ENCODE peak calls at places on chromosome 13, in seven cellular contexts. Y is mesendoderm, Q is mesenchymal stem cell, K is H9, U is neuronal stem cell, F is H1, C is IMR-90. H is an unnamed sample.

GRCh38 chr13:27476943-27477681 is 26.7 kb upstream of the MTIF3 start:
- DNase-seq in Y (no peak), Q (peak), C (peak), F (no peak), K (no peak), U (no peak), H (no peak)

GRCh38 chr13:44146162-44146561 is 227.5 kb upstream of the SERP2 start:
- DNase-seq in U (no peak), Q (no peak), K (no peak), C (no peak), F (no peak), Y (no peak), H (no peak)

GRCh38 chr13:45361596-45362206 is 20.7 kb upstream of the TPT1 start:
- DNase-seq in F (no peak), C (peak), K (peak), Y (peak), U (no peak), Q (no peak), H (peak)

GRCh38 chr13:66803759-66804456 is 426.2 kb downstream of the PCDH9 start:
- DNase-seq in Y (no peak), U (no peak), F (no peak), Q (peak), C (peak), K (no peak), H (no peak)

GRCh38 chr13:63463782-63464610 is 2048.3 kb upstream of the PCDH20 start:
- DNase-seq in C (no peak), F (no peak), Y (no peak), K (no peak), Q (no peak), U (no peak), H (no peak)

GRCh38 chr13:73765651-73766384 is 368.4 kb downstream of the KLF12 start:
- DNase-seq in U (peak), F (peak), Q (peak), K (peak), C (peak), Y (peak), H (no peak)

GRCh38 chr13:80336335-80336734 is 4.6 kb downstream of the SPRY2 start:
- DNase-seq in U (no peak), F (no peak), Q (peak), Y (no peak), K (no peak), C (peak), H (no peak)

GRCh38 chr13:113777311-113778260 is 18.6 kb downstream of the TMEM255B start:
- DNase-seq in Q (peak), U (peak), K (peak), C (peak), Y (peak), F (peak), H (no peak)

GRCh38 chr13:112103260-112103843 is 36.4 kb downstream of the SOX1 start:
- DNase-seq in F (peak), Y (no peak), U (peak), Q (no peak), C (no peak), K (no peak), H (no peak)

GRCh38 chr13:23921451-23921888 is 24.2 kb upstream of the C1QTNF9B start:
- DNase-seq in Q (peak), F (no peak), Y (peak), U (peak), C (peak), K (peak), H (peak)

GRCh38 chr13:33628662-33629061 is 189.3 kb upstream of the RFC3 start:
- DNase-seq in Y (no peak), K (no peak), U (no peak), Q (no peak), F (no peak), C (no peak), H (no peak)

GRCh38 chr13:81106348-81106747 is 765.4 kb upstream of the SPRY2 start:
- DNase-seq in K (no peak), U (no peak), C (no peak), F (no peak), Y (no peak), Q (no peak), H (no peak)

GRCh38 chr13:27375686-27376326 is 48.6 kb upstream of the GTF3A start:
- DNase-seq in Y (peak), K (peak), U (peak), C (peak), Q (peak), F (peak), H (peak)

GRCh38 chr13:46178143-46178542 is 3.8 kb downstream of the LCP1 start:
- DNase-seq in K (no peak), Q (no peak), F (no peak), Y (no peak), C (no peak), U (no peak), H (no peak)

GRCh38 chr13:41311607-41312500 is 787 bp downstream of the NAA16 start:
- DNase-seq in C (peak), Y (peak), F (no peak), U (peak), Q (peak), K (no peak), H (peak)

GRCh38 chr13:30156270-30156669 is 151.1 kb downstream of the KATNAL1 start:
- DNase-seq in F (no peak), Y (no peak), C (peak), Q (no peak), K (no peak), U (no peak), H (no peak)

GRCh38 chr13:36673838-36674326 is at the start of gene SERTM1:
- DNase-seq in Q (no peak), U (peak), C (no peak), F (peak), K (peak), Y (peak), H (no peak)

GRCh38 chr13:50268500-50268899 is 253.3 kb downstream of the KCNRG start:
- DNase-seq in C (peak), U (no peak), Y (no peak), Q (no peak), F (no peak), K (no peak), H (no peak)

GRCh38 chr13:50267917-50268316 is 252.7 kb downstream of the KCNRG start:
- DNase-seq in F (no peak), Y (no peak), K (no peak), Q (no peak), U (no peak), C (no peak), H (peak)
- H4K8ac ChIP-seq in F (no peak), Y (no peak), K (no peak), Q (no peak), U (no peak), C (no peak), H (no peak)

GRCh38 chr13:110331362-110331761 is 24.3 kb downstream of the COL4A2 start:
- DNase-seq in F (no peak), Y (no peak), U (no peak), Q (no peak), K (no peak), C (peak), H (no peak)

GRCh38 chr13:110329258-110329657 is 22.2 kb downstream of the COL4A2 start:
- DNase-seq in F (no peak), C (no peak), U (no peak), K (no peak), Q (no peak), Y (no peak), H (no peak)

GRCh38 chr13:110330491-110331001 is 23.5 kb downstream of the COL4A2 start:
- DNase-seq in U (no peak), Q (no peak), K (no peak), C (peak), Y (no peak), F (no peak), H (no peak)

GRCh38 chr13:110328509-110328908 is 21.4 kb downstream of the COL4A2 start:
- DNase-seq in F (no peak), U (no peak), Q (no peak), Y (no peak), K (no peak), C (no peak), H (no peak)

DNA sequence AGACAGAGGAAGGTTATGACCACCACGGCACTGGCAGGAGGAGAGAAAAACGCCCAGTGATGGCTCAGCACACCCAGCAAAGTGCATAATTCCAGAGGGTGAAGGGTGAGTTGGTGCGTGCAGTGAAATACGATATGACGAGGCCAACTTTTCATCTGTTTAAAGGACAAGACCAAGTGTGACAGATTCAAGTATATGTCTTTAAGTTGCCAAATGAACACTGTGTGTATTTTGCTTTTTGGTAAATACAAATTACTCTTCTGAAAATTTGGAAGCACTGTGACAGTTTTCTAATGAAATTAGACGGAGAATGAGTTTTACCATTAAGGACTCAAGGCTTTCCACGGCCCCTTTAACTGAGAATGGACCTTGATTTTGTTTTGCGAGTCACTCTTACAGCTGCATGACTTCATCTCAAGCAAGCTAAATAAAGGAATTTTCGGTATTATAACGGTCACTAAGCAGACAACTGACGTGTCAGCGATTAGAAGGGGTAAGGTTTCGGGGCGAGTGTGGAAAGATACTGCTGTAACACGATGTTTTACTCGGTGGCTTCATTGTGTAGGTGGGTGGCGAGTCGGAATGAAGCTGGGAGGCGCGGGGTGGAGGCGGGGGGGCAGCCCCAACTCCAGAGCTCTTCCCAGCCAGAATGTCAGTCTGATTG is 22.8 kb downstream of the COL4A2 start:
- DNase-seq in Q (no peak), F (no peak), U (no peak), C (peak), Y (no peak), K (no peak), H (no peak)
- H3K9ac ChIP-seq in Q (peak), F (no peak), U (no peak), C (peak), Y (no peak), K (no peak), H (no peak)

GRCh38 chr13:60584976-60585375 is 188.0 kb downstream of the TDRD3 start:
- DNase-seq in K (peak), C (no peak), Y (peak), Q (no peak), F (peak), U (no peak), H (peak)

GRCh38 chr13:60591348-60591747 is 194.3 kb downstream of the TDRD3 start:
- DNase-seq in Y (no peak), U (no peak), F (no peak), Q (no peak), C (peak), K (no peak), H (no peak)

DNA sequence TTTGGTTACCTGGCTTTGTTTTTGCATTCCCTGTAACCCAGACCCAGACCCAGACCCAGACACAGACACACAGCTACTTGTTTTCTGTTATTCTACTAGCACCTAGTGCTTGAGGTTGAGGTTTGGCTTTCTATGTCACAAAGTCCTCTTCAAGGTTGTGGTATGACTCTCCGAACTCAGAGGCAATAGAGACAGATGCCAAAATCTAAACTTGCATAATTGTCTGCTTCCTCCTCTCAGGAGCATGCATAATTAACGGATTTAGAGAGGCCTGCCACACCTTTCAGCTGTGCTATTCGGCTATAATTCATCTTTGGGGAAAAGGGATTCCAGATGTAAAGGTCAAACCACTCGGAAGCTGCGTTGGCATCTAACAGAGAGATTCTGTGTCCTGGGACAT is 193.8 kb downstream of the TDRD3 start:
- DNase-seq in Y (no peak), K (no peak), Q (no peak), F (no peak), U (no peak), C (no peak), H (no peak)
- H4K8ac ChIP-seq in Y (no peak), K (no peak), Q (no peak), F (no peak), U (no peak), C (no peak), H (no peak)

GRCh38 chr13:51676739-51677138 is 92.5 kb downstream of the WDFY2 start:
- DNase-seq in Q (no peak), U (no peak), C (no peak), Y (no peak), K (no peak), F (no peak), H (no peak)

GRCh38 chr13:51675877-51676276 is 91.6 kb downstream of the WDFY2 start:
- DNase-seq in Q (no peak), K (no peak), F (no peak), Y (no peak), U (no peak), C (no peak), H (no peak)

GRCh38 chr13:51673165-51673564 is 88.9 kb downstream of the WDFY2 start:
- DNase-seq in C (no peak), U (no peak), Y (no peak), F (no peak), Q (no peak), K (no peak), H (no peak)

GRCh38 chr13:51675385-51675784 is 91.1 kb downstream of the WDFY2 start:
- DNase-seq in K (no peak), C (no peak), Q (no peak), U (no peak), Y (no peak), F (no peak), H (no peak)

DNA sequence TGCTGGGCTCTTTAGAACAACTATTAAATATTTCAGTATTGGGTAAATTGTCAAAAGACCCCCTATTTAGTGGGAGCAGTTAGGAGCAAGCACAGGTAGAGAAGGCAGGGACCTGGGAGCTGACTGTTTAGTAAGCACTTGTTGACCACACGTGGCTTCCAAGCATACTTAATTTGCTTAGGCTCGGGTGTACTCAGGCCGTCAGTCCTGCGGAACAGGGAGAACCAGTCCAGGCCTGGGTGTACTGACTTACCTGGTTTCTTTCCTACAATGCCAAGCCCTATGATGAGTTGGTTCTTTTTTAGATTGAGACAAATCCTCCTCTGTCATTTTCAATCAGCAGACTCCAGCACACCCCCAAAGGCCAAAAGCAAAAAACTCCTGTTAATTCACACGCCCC is 90.0 kb downstream of the WDFY2 start:
- DNase-seq in F (no peak), K (no peak), Y (peak), Q (no peak), C (no peak), U (no peak), H (peak)
- H3K9ac ChIP-seq in F (no peak), K (no peak), Y (no peak), Q (no peak), C (no peak), U (no peak), H (no peak)